ENCODE peak calls at places on chromosomes 5 and 9, in nine cellular contexts. P is activated naive CD4-positive, alpha-beta T cell treated with anti-CD3 and anti-CD28 coated beads, Interleukin-2, amount 50 U/mL, for 72 hours; I is NCI-H1092 treated with DMSO at 0.1 percent for 48 hours; Z is activated CD8-positive, alpha-beta memory T cell treated with anti-CD3 and anti-CD28 coated beads for 1 hour; N is CD8-positive, alpha-beta T cell; F is caudate nucleus; V is choroid plexus epithelial cell; M is fibroblast of mammary gland; U is mammary epithelial cell. L is an unnamed sample.

GRCh38 chr5:93894471-93895354 is 153.3 kb upstream of the POU5F2 start:
- DNase-seq in P (no peak), I (peak), Z (no peak), N (no peak), F (no peak), V (peak), M (peak), U (no peak), L (no peak)

GRCh38 chr9:72675586-72675985 is 154.2 kb downstream of the TMC1 start:
- DNase-seq in P (no peak), I (no peak), Z (no peak), N (no peak), F (no peak), V (peak), M (peak), U (peak), L (peak)

GRCh38 chr5:17398439-17398838 is 99.6 kb upstream of the TAF11L2 start:
- DNase-seq in P (no peak), I (no peak), Z (no peak), N (no peak), F (no peak), V (peak), M (peak), U (peak), L (no peak)

GRCh38 chr5:98504488-98504887 is 269.0 kb upstream of the RGMB start:
- DNase-seq in P (no peak), I (no peak), Z (no peak), N (no peak), F (no peak), V (no peak), M (no peak), U (no peak), L (no peak)

GRCh38 chr5:5572010-5572982 is 149.8 kb downstream of the ICE1 start:
- DNase-seq in P (no peak), I (no peak), Z (no peak), N (no peak), F (no peak), V (no peak), M (peak), U (no peak), L (no peak)

GRCh38 chr9:100540327-100540726 is 37.6 kb upstream of the CAVIN4 start:
- DNase-seq in P (no peak), I (no peak), Z (no peak), N (no peak), F (no peak), V (no peak), M (no peak), U (no peak), L (no peak)

GRCh38 chr9:2741441-2742158 is 24.3 kb downstream of the KCNV2 start:
- DNase-seq in P (no peak), I (no peak), Z (no peak), N (no peak), F (no peak), V (no peak), M (no peak), U (no peak), L (no peak)

GRCh38 chr5:55226934-55227737 is at the start of gene MCIDAS:
- DNase-seq in P (peak), I (peak), Z (peak), N (peak), F (no peak), V (no peak), M (peak), U (peak), L (no peak)

GRCh38 chr9:136264803-136265405 is 19.3 kb upstream of the QSOX2 start:
- DNase-seq in P (no peak), I (no peak), Z (no peak), N (peak), F (no peak), V (no peak), M (no peak), U (no peak), L (no peak)

GRCh38 chr5:136000147-136000546 is 28.6 kb upstream of the TGFBI start:
- DNase-seq in P (no peak), I (no peak), Z (no peak), N (no peak), F (no peak), V (no peak), M (no peak), U (no peak), L (no peak)

GRCh38 chr5:158456756-158457155 is 597.8 kb upstream of the CLINT1 start:
- DNase-seq in P (no peak), I (no peak), Z (no peak), N (no peak), F (no peak), V (peak), M (peak), U (peak), L (peak)

GRCh38 chr5:24823625-24824024 is 178.8 kb upstream of the CDH10 start:
- DNase-seq in P (no peak), I (no peak), Z (no peak), N (peak), F (no peak), V (no peak), M (no peak), U (peak), L (no peak)

GRCh38 chr5:174344335-174344734 is 298.8 kb downstream of the NSG2 start:
- DNase-seq in P (no peak), I (no peak), Z (no peak), N (no peak), F (no peak), V (no peak), M (no peak), U (no peak), L (no peak)

GRCh38 chr5:100584069-100584468 is 48.9 kb downstream of the FAM174A start:
- DNase-seq in P (no peak), I (no peak), Z (no peak), N (no peak), F (no peak), V (no peak), M (no peak), U (no peak), L (no peak)

GRCh38 chr5:58751222-58751621 is 168.3 kb downstream of the RAB3C start:
- DNase-seq in P (no peak), I (no peak), Z (no peak), N (no peak), F (no peak), V (peak), M (peak), U (peak), L (peak)

GRCh38 chr9:98781588-98782383 is 14.6 kb downstream of the ANKS6 start:
- DNase-seq in P (no peak), I (no peak), Z (no peak), N (no peak), F (no peak), V (no peak), M (no peak), U (peak), L (no peak)

GRCh38 chr5:88743231-88743879 is 139.6 kb downstream of the MEF2C start:
- DNase-seq in P (no peak), I (no peak), Z (no peak), N (no peak), F (no peak), V (peak), M (peak), U (no peak), L (no peak)

GRCh38 chr5:178305801-178306200 is 73.2 kb upstream of the PHYKPL start:
- DNase-seq in P (no peak), I (no peak), Z (no peak), N (no peak), F (no peak), V (no peak), M (no peak), U (no peak), L (no peak)

GRCh38 chr5:61307611-61308010 is 24.4 kb upstream of the ZSWIM6 start:
- DNase-seq in P (no peak), I (no peak), Z (no peak), N (no peak), F (no peak), V (no peak), M (no peak), U (no peak), L (no peak)

GRCh38 chr5:41637424-41637823 is 127.0 kb upstream of the PLCXD3 start:
- DNase-seq in P (no peak), I (no peak), Z (no peak), N (no peak), F (no peak), V (no peak), M (no peak), U (no peak), L (no peak)

L was measured in fibroblast of the conjunctiva.